ENCODE peak calls at places on chromosomes 4 and X, in six cellular contexts. H, Q, O, K, C and U are unnamed samples.

GRCh38 chr4:171929477-171929876 is 116.3 kb downstream of the GALNTL6 start:
- DNase-seq in H (peak; percentile 13), Q (no peak), O (no peak), K (no peak), C (no peak), U (no peak)

GRCh38 chr4:6962211-6963041 is 52.8 kb downstream of the TBC1D14 start:
- DNase-seq in H (no peak), Q (no peak), O (no peak), K (no peak), C (no peak), U (no peak)

GRCh38 chr4:4225915-4226605 is 669 bp downstream of the OTOP1 start:
- DNase-seq in H (no peak), Q (no peak), O (no peak), K (no peak), C (peak; percentile 14), U (no peak)

GRCh38 chr4:126969781-126970180 is 663.0 kb upstream of the INTU start:
- DNase-seq in H (no peak), Q (no peak), O (no peak), K (no peak), C (no peak), U (no peak)

GRCh38 chr4:127055349-127055748 is 577.4 kb upstream of the INTU start:
- DNase-seq in H (no peak), Q (no peak), O (no peak), K (no peak), C (peak; percentile 88), U (no peak)

GRCh38 chr4:8549352-8549931 is 30.8 kb upstream of the GPR78 start:
- DNase-seq in H (no peak), Q (no peak), O (no peak), K (peak; percentile 14), C (no peak), U (no peak)

GRCh38 chr4:122525865-122526264 is 69.3 kb upstream of the IL2 start:
- DNase-seq in H (no peak), Q (no peak), O (no peak), K (no peak), C (no peak), U (no peak)

GRCh38 chr4:18203936-18204335 is 182.4 kb upstream of the LCORL start:
- DNase-seq in H (no peak), Q (no peak), O (no peak), K (no peak), C (no peak), U (no peak)

GRCh38 chr4:127601029-127601428 is 31.7 kb upstream of the INTU start:
- DNase-seq in H (no peak), Q (no peak), O (no peak), K (no peak), C (peak; percentile 5), U (no peak)

GRCh38 chrX:132802033-132802432 is 156.4 kb downstream of the HS6ST2 start:
- DNase-seq in H (no peak), Q (no peak), O (no peak), K (no peak), C (no peak), U (no peak)

GRCh38 chrX:141301017-141301416 is 58.7 kb upstream of the SPANXC start:
- DNase-seq in H (no peak), Q (no peak), O (no peak), K (no peak), C (no peak), U (no peak)

GRCh38 chr4:92677805-92678204 is 374.0 kb downstream of the GRID2 start:
- DNase-seq in H (no peak), Q (no peak), O (no peak), K (no peak), C (no peak), U (no peak)

GRCh38 chr4:98938386-98938785 is 9.5 kb upstream of the EIF4E start:
- DNase-seq in H (no peak), Q (no peak), O (no peak), K (no peak), C (peak; percentile 55), U (no peak)

GRCh38 chr4:113476800-113477199 is 284.7 kb downstream of the CAMK2D start:
- DNase-seq in H (no peak), Q (no peak), O (no peak), K (no peak), C (peak; percentile 39), U (no peak)

GRCh38 chrX:136259543-136259942 is 8.3 kb upstream of the MAP7D3 start:
- DNase-seq in H (no peak), Q (no peak), O (no peak), K (no peak), C (peak; percentile 77), U (no peak)

GRCh38 chrX:37685452-37686347 is at the start of gene XK:
- DNase-seq in H (peak; percentile 73), Q (peak; percentile 52), O (peak; percentile 71), K (peak; percentile 47), C (peak; percentile 20), U (peak; percentile 71)

GRCh38 chr4:105767579-105767978 is 59.0 kb downstream of the GSTCD start:
- DNase-seq in H (no peak), Q (no peak), O (no peak), K (no peak), C (no peak), U (no peak)

GRCh38 chr4:2722033-2722432 is 34.1 kb downstream of the TNIP2 start:
- DNase-seq in H (no peak), Q (no peak), O (no peak), K (no peak), C (no peak), U (no peak)

GRCh38 chrX:10952619-10953018 is 158.5 kb upstream of the HCCS start:
- DNase-seq in H (no peak), Q (no peak), O (no peak), K (no peak), C (no peak), U (no peak)

GRCh38 chr4:148114436-148114835 is 327.8 kb downstream of the NR3C2 start:
- DNase-seq in H (no peak), Q (no peak), O (no peak), K (no peak), C (peak; percentile 13), U (no peak)

GRCh38 chrX:137427813-137428212 is 138.1 kb upstream of the ZIC3 start:
- DNase-seq in H (no peak), Q (no peak), O (no peak), K (no peak), C (no peak), U (no peak)

GRCh38 chrX:137423241-137423640 is 142.7 kb upstream of the ZIC3 start:
- DNase-seq in H (no peak), Q (no peak), O (no peak), K (no peak), C (no peak), U (no peak)

GRCh38 chrX:137427061-137427778 is 138.7 kb upstream of the ZIC3 start:
- DNase-seq in H (no peak), Q (no peak), O (no peak), K (no peak), C (no peak), U (no peak)

GRCh38 chrX:137424679-137425078 is 141.2 kb upstream of the ZIC3 start:
- DNase-seq in H (no peak), Q (no peak), O (no peak), K (no peak), C (no peak), U (no peak)

DNA sequence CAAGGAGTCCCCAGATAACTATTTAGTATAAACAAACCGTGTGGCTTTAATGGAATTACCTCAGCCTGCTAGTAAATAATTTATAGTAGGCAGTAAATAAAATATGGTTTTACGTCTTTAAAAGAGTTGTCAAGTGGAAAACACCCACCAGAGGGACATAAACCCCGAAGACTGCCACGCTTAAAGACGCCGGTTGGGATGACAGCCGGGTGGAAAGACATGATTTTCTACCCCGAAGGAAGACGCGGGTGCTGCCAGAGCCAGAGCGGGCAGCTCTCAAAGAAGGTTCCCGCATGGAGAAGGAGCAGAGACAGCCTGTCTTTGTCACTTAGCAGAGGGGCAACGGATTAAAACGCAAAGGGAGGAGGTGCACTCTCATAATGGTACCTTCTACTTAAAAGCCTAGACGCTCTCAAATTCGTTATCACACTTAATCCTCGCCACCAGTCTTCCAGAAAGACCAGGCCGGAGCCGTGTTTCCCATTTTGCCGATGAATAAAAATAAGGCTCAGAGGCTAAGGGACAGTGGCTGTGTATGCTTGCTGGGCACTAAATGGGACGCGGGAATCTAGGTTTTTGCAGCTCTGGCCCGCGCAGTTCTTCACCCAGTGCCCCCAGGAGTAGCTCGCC is 140.5 kb upstream of the ZIC3 start:
- DNase-seq in H (no peak), Q (no peak), O (no peak), K (no peak), C (no peak), U (no peak)
- H3K27me3 ChIP-seq in H (peaks cover 83% of the 10 kb centered on the region), Q (peaks cover 80% of the 10 kb centered on the region), O (peaks cover 64% of the 10 kb centered on the region), K (peaks cover 6% of the 10 kb centered on the region), C (peaks cover 3% of the 10 kb centered on the region), U (peaks cover 24% of the 10 kb centered on the region)

GRCh38 chr4:24322517-24322916 is 261.8 kb downstream of the DHX15 start:
- DNase-seq in H (no peak), Q (no peak), O (no peak), K (no peak), C (peak; percentile 80), U (no peak)

GRCh38 chr4:24322986-24323385 is 261.4 kb downstream of the DHX15 start:
- DNase-seq in H (no peak), Q (no peak), O (no peak), K (no peak), C (peak; percentile 64), U (no peak)

GRCh38 chr4:24321637-24322036 is 262.7 kb downstream of the DHX15 start:
- DNase-seq in H (no peak), Q (no peak), O (no peak), K (no peak), C (no peak), U (no peak)

GRCh38 chr4:24321151-24321550 is 263.2 kb downstream of the DHX15 start:
- DNase-seq in H (no peak), Q (no peak), O (no peak), K (no peak), C (peak; percentile 91), U (no peak)
- H3K4me3 ChIP-seq in H (no peak overlapping the region), Q (no peak overlapping the region), O (no peak overlapping the region), K (no peak overlapping the region), C (no peak overlapping the region), U (no peak overlapping the region)

GRCh38 chr4:168028970-168029610 is 63.2 kb upstream of the ANXA10 start:
- DNase-seq in H (no peak), Q (no peak), O (no peak), K (no peak), C (no peak), U (no peak)

DNA sequence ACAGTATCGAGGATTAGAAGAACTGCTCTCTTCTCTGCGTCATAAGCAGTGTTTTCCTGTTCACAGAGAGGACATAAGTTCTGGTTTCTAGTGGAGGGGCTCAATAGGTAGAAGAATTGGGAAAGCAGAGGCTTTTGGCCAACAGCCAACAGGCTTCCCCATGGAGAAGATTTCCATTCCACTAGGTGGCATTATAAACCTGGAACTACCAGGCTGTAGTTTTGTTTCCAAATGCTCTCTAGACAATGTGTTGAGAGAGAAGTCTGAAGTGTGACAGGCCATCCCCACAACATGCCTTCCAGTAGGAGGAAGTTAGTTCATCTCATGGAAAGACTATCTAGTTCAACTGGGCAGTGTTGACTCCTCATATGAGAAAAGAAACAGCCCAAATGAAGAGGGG is 63.8 kb upstream of the ANXA10 start:
- DNase-seq in H (no peak), Q (no peak), O (no peak), K (no peak), C (peak; percentile 7), U (no peak)
- TF ChIP-seq CTCF in H (no peak), Q (no peak), O (no peak), K (no peak), C (peak; percentile 14), U (no peak)

DNA sequence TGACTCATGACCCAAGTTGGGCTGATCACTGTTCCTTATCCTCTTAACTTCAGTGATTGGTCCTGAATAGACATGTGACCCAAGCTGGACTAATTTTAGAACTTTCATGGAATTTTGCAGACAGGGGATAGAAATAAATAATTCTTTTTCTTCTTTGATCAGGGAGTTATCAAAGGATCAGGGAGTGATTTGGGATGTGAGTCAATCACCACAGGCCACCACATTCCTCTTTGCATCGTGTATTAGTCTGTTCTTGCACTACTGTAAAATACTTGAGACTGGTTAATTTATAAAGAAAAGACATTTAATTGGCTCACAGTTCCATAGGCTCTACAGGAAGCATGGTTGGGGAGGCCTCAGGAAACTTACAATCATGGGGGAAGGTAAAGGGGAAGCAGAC is 75.9 kb downstream of the UCHL1 start:
- DNase-seq in H (no peak), Q (no peak), O (no peak), K (no peak), C (peak; percentile 41), U (no peak)
- H3K27me3 ChIP-seq in H (no peaks in the 10 kb centered on the region), Q (no peaks in the 10 kb centered on the region), O (no peaks in the 10 kb centered on the region), K (no peaks in the 10 kb centered on the region), C (no peaks in the 10 kb centered on the region), U (no peaks in the 10 kb centered on the region)